ENCODE peak calls at places on chromosomes 13 and 19, in eight cellular contexts. L is ovary, N is OCI-LY7, K is foreskin fibroblast, B is A549, S is MCF 10A, R is GM06990, M is progenitor cell of endocrine pancreas. D is an unnamed sample.

GRCh38 chr13:101919541-101920306 is 467.2 kb downstream of the ITGBL1 start:
- DNase-seq in S (peak), M (peak), K (no peak), B (no peak), N (no peak), L (no peak), R (no peak), D (no peak)

GRCh38 chr19:497861-498590 is 1.7 kb downstream of the MADCAM1 start:
- DNase-seq in S (no peak), B (no peak), L (no peak), M (no peak), R (no peak), N (no peak), K (no peak), D (no peak)

GRCh38 chr19:5156231-5156986 is 184.2 kb downstream of the PTPRS start:
- DNase-seq in K (peak), L (no peak), R (no peak), B (no peak), S (no peak), M (no peak), N (no peak), D (no peak)

GRCh38 chr19:40466219-40467006 is at the start of gene SPTBN4:
- DNase-seq in K (no peak), S (no peak), M (no peak), L (peak), N (no peak), R (peak), B (no peak), D (peak)

GRCh38 chr13:23828866-23829265 is 60.3 kb downstream of the MIPEP start:
- DNase-seq in R (no peak), N (no peak), L (no peak), K (peak), S (peak), M (no peak), B (no peak), D (no peak)

GRCh38 chr13:75308222-75308621 is 173.7 kb downstream of the TBC1D4 start:
- DNase-seq in N (no peak), S (no peak), M (no peak), B (no peak), K (no peak), L (no peak), R (no peak), D (no peak)

GRCh38 chr13:49893591-49893990 is 42.5 kb downstream of the SPRYD7 start:
- DNase-seq in L (no peak), M (no peak), R (no peak), K (no peak), S (no peak), B (no peak), N (no peak), D (no peak)

GRCh38 chr13:49225358-49226042 is 5.4 kb downstream of the MLNR start:
- DNase-seq in B (no peak), R (no peak), K (no peak), L (no peak), S (peak), N (no peak), M (no peak), D (no peak)

GRCh38 chr13:59345316-59345715 is 818.4 kb downstream of the DIAPH3 start:
- DNase-seq in K (no peak), S (no peak), N (no peak), B (no peak), L (no peak), M (no peak), R (no peak), D (no peak)

GRCh38 chr13:60520902-60521563 is 124.0 kb downstream of the TDRD3 start:
- DNase-seq in K (no peak), R (no peak), S (no peak), M (no peak), B (no peak), L (no peak), N (no peak), D (no peak)

GRCh38 chr19:20860339-20860738 is 62.7 kb upstream of the ZNF85 start:
- DNase-seq in N (no peak), R (no peak), S (no peak), M (no peak), L (no peak), K (no peak), B (no peak), D (no peak)

DNA sequence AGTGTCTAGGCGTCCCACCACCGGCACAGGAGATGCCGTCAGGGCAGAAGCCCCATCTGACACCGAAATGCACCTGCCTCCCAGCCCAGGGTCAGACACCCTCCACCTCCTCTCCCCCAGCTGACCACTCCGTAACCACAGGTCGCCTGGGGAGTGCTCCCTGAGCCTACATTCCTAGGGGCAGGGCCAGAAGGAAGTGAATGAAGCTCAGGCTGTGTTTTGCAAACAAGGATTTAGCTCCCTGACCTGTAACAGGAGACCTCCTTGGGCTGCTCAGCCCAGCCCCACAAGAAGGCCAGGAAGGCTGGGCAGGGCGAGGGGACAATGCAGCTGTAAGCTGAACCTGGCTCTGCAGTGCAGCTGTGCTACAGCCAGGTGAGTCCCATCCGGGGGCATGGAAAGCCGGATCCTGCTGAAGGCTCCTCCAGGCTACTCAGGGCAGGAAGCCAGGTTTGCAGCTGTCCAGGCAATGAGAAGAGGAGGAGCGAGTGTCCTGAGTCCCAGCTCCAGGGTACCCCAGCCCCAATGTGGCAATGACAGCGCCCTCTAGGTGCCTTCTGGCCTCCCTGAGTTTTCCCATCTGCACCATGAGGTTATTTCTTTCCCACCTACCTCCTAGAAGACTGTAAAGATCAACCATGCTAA is 42.1 kb downstream of the RHPN2 start:
- DNase-seq in N (no peak), L (no peak), M (peak), K (no peak), S (no peak), R (no peak), B (no peak), D (no peak)
- TF ChIP-seq CTCF in N (peak), L (no peak), M (peak), K (no peak), S (no peak), R (peak), B (peak), D (no peak)

GRCh38 chr13:39557285-39557955 is 45.6 kb downstream of the LHFPL6 start:
- DNase-seq in N (no peak), S (no peak), K (no peak), B (no peak), L (no peak), M (no peak), R (no peak), D (no peak)

GRCh38 chr13:39552233-39552632 is 50.8 kb downstream of the LHFPL6 start:
- DNase-seq in R (no peak), M (no peak), B (no peak), L (no peak), K (no peak), N (no peak), S (no peak), D (no peak)

GRCh38 chr13:39554371-39554770 is 48.6 kb downstream of the LHFPL6 start:
- DNase-seq in K (no peak), B (no peak), N (no peak), R (no peak), S (no peak), L (no peak), M (no peak), D (no peak)

GRCh38 chr13:39559838-39560237 is 43.2 kb downstream of the LHFPL6 start:
- DNase-seq in S (no peak), L (no peak), M (no peak), R (no peak), N (no peak), B (no peak), K (no peak), D (no peak)

GRCh38 chr13:39556856-39557255 is 46.1 kb downstream of the LHFPL6 start:
- DNase-seq in S (no peak), R (no peak), K (no peak), B (no peak), M (no peak), N (no peak), L (no peak), D (no peak)
- TF ChIP-seq CTCF in S (no peak), R (no peak), K (no peak), B (no peak), M (no peak), N (no peak), L (no peak), D (no peak)

GRCh38 chr13:96796234-96796633 is 198.0 kb downstream of the OXGR1 start:
- DNase-seq in M (no peak), K (no peak), L (no peak), B (no peak), N (no peak), S (no peak), R (no peak), D (no peak)
- TF ChIP-seq CTCF in M (peak), K (no peak), L (no peak), B (no peak), N (no peak), S (peak), R (no peak), D (no peak)

GRCh38 chr13:100541882-100542545 is 46.6 kb downstream of the GGACT start:
- DNase-seq in B (no peak), L (no peak), N (no peak), R (no peak), M (no peak), S (no peak), K (no peak), D (no peak)
- TF ChIP-seq CTCF in B (no peak), L (no peak), N (no peak), R (no peak), M (no peak), S (no peak), K (no peak), D (no peak)

DNA sequence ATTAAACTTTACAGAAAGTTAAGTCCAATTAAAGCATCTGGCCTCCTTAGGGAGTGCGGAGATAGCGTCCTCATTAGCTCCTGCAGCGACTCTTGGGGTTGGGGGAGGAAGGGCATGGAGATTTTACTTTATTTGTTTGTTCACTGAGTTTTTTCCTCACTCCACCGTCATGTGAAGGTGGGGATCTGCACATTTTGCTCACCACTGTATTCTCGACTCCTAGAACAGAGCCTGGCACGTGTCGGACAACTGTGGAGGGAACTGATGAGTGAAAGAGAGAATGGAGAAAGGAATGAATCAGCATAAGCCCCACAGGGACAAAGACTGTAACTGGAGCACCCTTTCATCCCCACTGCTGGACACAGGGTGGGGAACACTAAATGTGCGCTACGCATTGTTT is 205.1 kb upstream of the TSHZ3 start:
- DNase-seq in R (no peak), N (no peak), K (no peak), S (no peak), B (no peak), L (no peak), M (no peak), D (no peak)
- TF ChIP-seq CTCF in R (no peak), N (no peak), K (no peak), S (no peak), B (no peak), L (no peak), M (no peak), D (no peak)

GRCh38 chr19:43300206-43300605 is 30.9 kb upstream of the PSG9 start:
- DNase-seq in S (no peak), R (no peak), B (no peak), L (no peak), N (no peak), M (no peak), K (no peak), D (no peak)
- TF ChIP-seq CTCF in S (no peak), R (no peak), B (no peak), L (no peak), N (no peak), M (no peak), K (no peak), D (no peak)

DNA sequence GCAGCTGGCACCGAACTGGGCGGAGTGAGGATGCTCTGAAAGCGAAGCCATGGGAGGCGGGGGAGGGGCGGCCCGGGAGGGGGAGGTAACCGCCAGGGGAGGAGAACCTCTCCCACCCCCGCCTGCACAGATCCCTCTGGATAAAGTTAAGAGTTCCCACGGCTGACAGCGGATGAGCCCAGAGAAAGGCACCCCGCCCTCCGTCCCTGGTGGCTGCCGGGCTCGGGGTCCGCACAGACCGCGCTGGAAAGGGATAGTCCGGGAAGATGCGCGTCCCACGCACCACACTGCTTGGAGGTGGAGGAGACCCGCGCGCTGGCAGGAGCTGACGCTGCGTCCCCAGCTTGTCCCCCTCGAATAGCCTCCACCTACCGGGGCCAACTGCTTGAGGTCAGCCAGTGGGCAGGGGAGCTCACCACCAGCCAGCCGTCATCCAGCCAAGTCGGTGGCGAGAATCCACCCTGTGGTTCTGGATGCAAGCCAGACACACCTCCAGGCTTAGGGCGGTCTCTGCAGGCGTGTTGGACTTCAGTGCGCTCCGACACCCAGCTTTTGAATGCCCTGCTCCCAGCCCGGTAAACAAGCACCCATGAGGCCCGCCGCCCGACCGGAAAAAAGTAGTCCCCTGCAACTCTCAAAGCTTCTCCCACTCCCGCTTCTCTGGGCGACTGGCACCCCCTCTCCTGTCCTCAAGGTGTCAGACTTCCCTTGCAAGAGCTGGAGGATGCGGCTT is at the start of gene TRPC4:
- DNase-seq in K (peak), S (peak), B (peak), N (no peak), M (peak), L (peak), R (no peak), D (no peak)
- TF ChIP-seq CTCF in K (peak), S (peak), B (no peak), N (no peak), M (peak), L (no peak), R (peak), D (no peak)

DNA sequence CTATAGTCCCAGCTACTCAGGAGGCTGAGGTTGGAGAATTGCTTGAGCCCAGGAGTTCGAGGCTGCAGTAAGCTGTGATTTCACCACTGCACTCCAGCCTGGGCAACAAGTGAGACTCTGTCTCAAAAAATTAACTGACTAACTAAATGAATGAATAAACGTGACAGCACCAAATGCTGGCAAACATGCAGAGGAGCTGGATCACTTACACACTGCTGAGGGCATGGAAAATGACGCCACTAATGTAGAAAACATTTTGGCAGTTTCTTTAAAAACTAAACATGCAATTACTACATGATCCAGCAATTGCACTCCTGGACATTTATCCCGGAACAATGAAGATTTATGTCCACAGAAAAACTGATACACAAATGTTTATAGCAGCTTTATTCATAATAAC is 31.3 kb upstream of the GTF3A start:
- DNase-seq in N (no peak), R (no peak), M (no peak), S (no peak), L (no peak), K (no peak), B (no peak), D (no peak)
- TF ChIP-seq CTCF in N (no peak), R (no peak), M (no peak), S (no peak), L (no peak), K (no peak), B (no peak), D (no peak)

GRCh38 chr19:18589380-18590272 is 1.0 kb downstream of the REX1BD start:
- DNase-seq in R (no peak), N (peak), B (peak), M (peak), L (peak), K (peak), S (peak), D (no peak)
- TF ChIP-seq CTCF in R (peak), N (no peak), B (no peak), M (no peak), L (no peak), K (no peak), S (peak), D (no peak)

DNA sequence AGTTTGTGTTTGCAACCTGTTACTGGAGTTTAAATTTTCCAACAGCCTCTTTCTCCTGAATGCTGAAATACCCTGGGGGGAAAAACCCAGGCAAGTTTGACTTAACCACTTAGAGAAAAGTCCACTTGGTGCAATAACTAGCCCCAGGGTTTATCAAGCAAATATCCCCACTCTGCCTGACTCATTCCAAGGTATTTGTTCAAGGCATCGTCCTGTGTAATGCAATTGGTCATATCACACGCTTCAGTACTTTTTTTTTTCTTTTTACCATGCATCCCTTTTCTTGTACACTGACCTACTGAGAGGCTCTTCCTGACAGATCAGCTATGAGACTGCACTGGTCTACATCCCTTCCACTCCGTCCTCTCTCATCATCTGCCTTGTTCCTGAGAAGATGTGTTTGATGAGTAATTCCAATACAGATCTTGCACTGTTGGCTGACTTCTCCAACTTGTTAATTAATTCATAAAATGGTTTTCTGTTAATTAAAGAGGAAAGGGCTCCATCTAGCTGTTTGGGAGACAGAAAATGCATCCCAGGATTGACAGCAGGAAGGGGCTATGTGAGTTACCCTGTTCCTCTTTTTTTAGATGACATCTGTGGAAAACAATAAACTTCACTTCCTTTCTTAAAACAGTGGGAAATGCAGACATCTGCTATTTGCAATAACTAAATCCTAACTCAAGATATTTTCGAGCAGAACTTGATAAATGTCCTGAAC is 212.6 kb upstream of the IRS2 start:
- DNase-seq in M (no peak), B (peak), N (no peak), R (no peak), S (peak), K (peak), L (no peak), D (no peak)
- TF ChIP-seq CTCF in M (no peak), B (no peak), N (no peak), R (no peak), S (peak), K (no peak), L (no peak), D (no peak)